ENCODE peak calls at places on chromosomes 13 and 19, in eight cellular contexts. H is COR-L47, Y is trophoblast cell, K is NCI-H1694, F is EL, P is GOT3, V is retinal pigment epithelial cell, Q is iPS-NIHi11. M is an unnamed sample.

GRCh38 chr13:65907656-65908441 is 1322.3 kb downstream of the PCDH9 start:
- DNase-seq in H (no peak), Y (no peak), K (no peak), F (peak; percentile 21), P (no peak), V (no peak), Q (no peak), M (no peak)

GRCh38 chr19:53076984-53077383 is 26.2 kb downstream of the ZNF160 start:
- DNase-seq in H (peak; percentile 8), Y (peak; percentile 83), K (no peak), F (peak; percentile 12), P (no peak), V (peak; percentile 7), Q (peak; percentile 85), M (peak; percentile 95)

GRCh38 chr13:29496241-29496712 is 99.2 kb downstream of the SLC7A1 start:
- DNase-seq in H (no peak), Y (peak; percentile 44), K (no peak), F (no peak), P (no peak), V (no peak), Q (peak; percentile 42), M (peak; percentile 54)

GRCh38 chr19:934865-935422 is 9.1 kb downstream of the ARID3A start:
- DNase-seq in H (peak; percentile 92), Y (peak; percentile 84), K (no peak), F (no peak), P (no peak), V (peak; percentile 51), Q (no peak), M (no peak)

GRCh38 chr13:101492251-101492910 is 39.9 kb downstream of the ITGBL1 start:
- DNase-seq in H (no peak), Y (peak; percentile 42), K (no peak), F (peak; percentile 24), P (no peak), V (no peak), Q (no peak), M (no peak)

GRCh38 chr19:23403024-23403423 is 7.8 kb upstream of the ZNF91 start:
- DNase-seq in H (no peak), Y (no peak), K (no peak), F (no peak), P (no peak), V (no peak), Q (no peak), M (no peak)

GRCh38 chr13:32829676-32830091 is 186.5 kb upstream of the KL start:
- DNase-seq in H (no peak), Y (peak; percentile 89), K (no peak), F (peak; percentile 88), P (no peak), V (no peak), Q (no peak), M (peak; percentile 83)

GRCh38 chr13:94308808-94309207 is 170.7 kb downstream of the DCT start:
- DNase-seq in H (no peak), Y (no peak), K (no peak), F (peak; percentile 14), P (no peak), V (no peak), Q (no peak), M (no peak)

GRCh38 chr13:46803586-46803985 is 6.6 kb upstream of the ESD start:
- DNase-seq in H (no peak), Y (peak; percentile 56), K (no peak), F (peak; percentile 63), P (no peak), V (no peak), Q (no peak), M (no peak)

GRCh38 chr13:21043898-21044297 is 17.5 kb downstream of the LATS2 start:
- DNase-seq in H (no peak), Y (peak; percentile 42), K (no peak), F (peak; percentile 57), P (no peak), V (peak; percentile 62), Q (no peak), M (no peak)

GRCh38 chr19:5103061-5103701 is 134.3 kb downstream of the KDM4B start:
- DNase-seq in H (peak; percentile 73), Y (no peak), K (no peak), F (no peak), P (no peak), V (no peak), Q (no peak), M (no peak)

GRCh38 chr19:17873661-17874422 is 2.1 kb downstream of the SLC5A5 start:
- DNase-seq in H (no peak), Y (peak; percentile 75), K (no peak), F (no peak), P (no peak), V (no peak), Q (peak; percentile 96), M (peak; percentile 96)

GRCh38 chr19:1045247-1045603 is 5.3 kb downstream of the ABCA7 start:
- DNase-seq in H (no peak), Y (peak; percentile 62), K (no peak), F (no peak), P (no peak), V (no peak), Q (peak; percentile 83), M (peak; percentile 94)

GRCh38 chr19:5585461-5586299 is 17.9 kb upstream of the TINCR start:
- DNase-seq in H (no peak), Y (no peak), K (no peak), F (no peak), P (no peak), V (no peak), Q (peak; percentile 90), M (peak; percentile 94)

GRCh38 chr13:95221991-95222732 is 79.1 kb downstream of the ABCC4 start:
- DNase-seq in H (no peak), Y (no peak), K (no peak), F (no peak), P (no peak), V (no peak), Q (no peak), M (no peak)

GRCh38 chr19:34131100-34131499 is 41.2 kb upstream of the LSM14A start:
- DNase-seq in H (no peak), Y (peak; percentile 55), K (no peak), F (peak; percentile 35), P (no peak), V (no peak), Q (no peak), M (no peak)

GRCh38 chr19:17931532-17932191 is 1.2 kb upstream of the CCDC124 start:
- DNase-seq in H (peak; percentile 32), Y (no peak), K (no peak), F (no peak), P (no peak), V (no peak), Q (peak; percentile 85), M (peak; percentile 93)

GRCh38 chr19:42281175-42282035 is 12.4 kb downstream of the CIC start:
- DNase-seq in H (peak; percentile 96), Y (no peak), K (peak; percentile 71), F (peak; percentile 47), P (no peak), V (peak; percentile 66), Q (peak; percentile 56), M (peak; percentile 83)

GRCh38 chr19:344625-345319 is at the start of gene MIER2:
- DNase-seq in H (peak; percentile 60), Y (peak; percentile 75), K (peak; percentile 6), F (peak; percentile 78), P (peak; percentile 33), V (no peak), Q (peak; percentile 99), M (peak; percentile 97)

GRCh38 chr13:106919093-106919492 is 351.2 kb upstream of the ARGLU1 start:
- DNase-seq in H (no peak), Y (no peak), K (no peak), F (no peak), P (no peak), V (no peak), Q (no peak), M (no peak)

GRCh38 chr13:104357672-104358314 is 1291.6 kb upstream of the SLC10A2 start:
- DNase-seq in H (no peak), Y (no peak), K (no peak), F (no peak), P (no peak), V (no peak), Q (no peak), M (no peak)

GRCh38 chr13:77040835-77041234 is 13.9 kb upstream of the FBXL3 start:
- DNase-seq in H (no peak), Y (no peak), K (no peak), F (no peak), P (no peak), V (no peak), Q (no peak), M (no peak)

GRCh38 chr13:110551284-110551683 is 10.2 kb downstream of the RAB20 start:
- DNase-seq in H (no peak), Y (no peak), K (no peak), F (no peak), P (no peak), V (no peak), Q (no peak), M (no peak)

GRCh38 chr19:2063824-2064223 is 12.8 kb upstream of the MKNK2 start:
- DNase-seq in H (no peak), Y (no peak), K (no peak), F (no peak), P (no peak), V (no peak), Q (no peak), M (no peak)

GRCh38 chr13:67986234-67986633 is 756.1 kb upstream of the PCDH9 start:
- DNase-seq in H (no peak), Y (no peak), K (no peak), F (no peak), P (no peak), V (no peak), Q (no peak), M (no peak)

GRCh38 chr19:3405261-3405653 is 38.9 kb downstream of the NFIC start:
- DNase-seq in H (no peak), Y (no peak), K (no peak), F (no peak), P (no peak), V (no peak), Q (no peak), M (no peak)

GRCh38 chr13:103430368-103430767 is 364.2 kb upstream of the SLC10A2 start:
- DNase-seq in H (no peak), Y (no peak), K (no peak), F (no peak), P (no peak), V (no peak), Q (no peak), M (no peak)

GRCh38 chr19:4186087-4186993 is 3.9 kb downstream of the ANKRD24 start:
- DNase-seq in H (peak; percentile 26), Y (peak; percentile 82), K (peak; percentile 77), F (peak; percentile 70), P (peak; percentile 21), V (no peak), Q (peak; percentile 89), M (peak; percentile 98)

GRCh38 chr19:15379996-15380647 is 535 bp upstream of the AKAP8 start:
- DNase-seq in H (peak; percentile 43), Y (peak; percentile 87), K (peak; percentile 53), F (peak; percentile 54), P (no peak), V (no peak), Q (peak; percentile 73), M (peak; percentile 94)

GRCh38 chr13:69948016-69948415 is 159.6 kb upstream of the ATXN8OS start:
- DNase-seq in H (no peak), Y (peak; percentile 75), K (no peak), F (no peak), P (no peak), V (no peak), Q (no peak), M (no peak)

GRCh38 chr19:2084993-2085720 is 11.0 kb downstream of the MOB3A start:
- DNase-seq in H (no peak), Y (peak; percentile 55), K (no peak), F (peak; percentile 58), P (no peak), V (no peak), Q (no peak), M (no peak)

GRCh38 chr19:14686411-14686810 is 3.4 kb upstream of the ZNF333 start:
- DNase-seq in H (peak; percentile 16), Y (peak; percentile 68), K (no peak), F (no peak), P (no peak), V (no peak), Q (no peak), M (peak; percentile 52)

GRCh38 chr19:1657632-1658445 is 5.4 kb upstream of the TCF3 start:
- DNase-seq in H (no peak), Y (no peak), K (no peak), F (no peak), P (no peak), V (no peak), Q (no peak), M (no peak)

GRCh38 chr13:98839826-98840769 is 87.6 kb upstream of the SLC15A1 start:
- DNase-seq in H (peak; percentile 19), Y (peak; percentile 86), K (peak; percentile 48), F (peak; percentile 55), P (no peak), V (no peak), Q (peak; percentile 82), M (peak; percentile 92)

M was measured in endodermal cell.